ENCODE peak calls at places on chromosomes 5 and 9, in five cellular contexts. V is suprapubic skin, G is H1, K is upper lobe of right lung, Q is left ventricle myocardium inferior. I is an unnamed sample.

GRCh38 chr9:18905033-18905882 is 127.8 kb downstream of the SAXO1 start:
- DNase-seq in V (no peak), G (no peak), K (no peak), Q (no peak), I (no peak)

GRCh38 chr9:95980262-95981125 is 105.0 kb downstream of the ERCC6L2 start:
- DNase-seq in V (no peak), G (no peak), K (no peak), Q (no peak), I (no peak)

GRCh38 chr5:52853573-52854163 is 66.0 kb downstream of the ITGA1 start:
- DNase-seq in V (no peak), G (no peak), K (no peak), Q (no peak), I (no peak)

GRCh38 chr9:127972316-127972871 is 8.4 kb downstream of the EEIG1 start:
- DNase-seq in V (no peak), G (no peak), K (no peak), Q (peak; percentile 69), I (no peak)

GRCh38 chr5:56449071-56449470 is 215.9 kb upstream of the ANKRD55 start:
- DNase-seq in V (no peak), G (no peak), K (no peak), Q (no peak), I (no peak)

GRCh38 chr5:40973364-40974004 is 64.2 kb downstream of the C7 start:
- DNase-seq in V (no peak), G (no peak), K (no peak), Q (no peak), I (no peak)

GRCh38 chr5:7364226-7364875 is 31.6 kb upstream of the ADCY2 start:
- DNase-seq in V (no peak), G (no peak), K (no peak), Q (no peak), I (no peak)

GRCh38 chr5:69219939-69220338 is 14.7 kb upstream of the CDK7 start:
- DNase-seq in V (no peak), G (no peak), K (no peak), Q (no peak), I (no peak)

GRCh38 chr9:123217148-123217585 is 51.2 kb downstream of the STRBP start:
- DNase-seq in V (no peak), G (no peak), K (no peak), Q (no peak), I (no peak)

GRCh38 chr9:7976856-7977255 is 177.3 kb upstream of the DMAC1 start:
- DNase-seq in V (no peak), G (no peak), K (no peak), Q (no peak), I (no peak)

GRCh38 chr5:133446440-133446839 is 165.9 kb downstream of the FSTL4 start:
- DNase-seq in V (no peak), G (no peak), K (no peak), Q (no peak), I (no peak)

GRCh38 chr5:55994998-55995914 is 493 bp upstream of the IL6ST start:
- DNase-seq in V (peak; percentile 98), G (peak; percentile 87), K (peak; percentile 99), Q (peak; percentile 99), I (peak; percentile 95)

GRCh38 chr9:97505845-97506244 is 4.4 kb downstream of the TMOD1 start:
- DNase-seq in V (no peak), G (no peak), K (no peak), Q (no peak), I (no peak)

GRCh38 chr5:149799119-149799623 is 69.1 kb downstream of the PPARGC1B start:
- DNase-seq in V (no peak), G (no peak), K (no peak), Q (peak; percentile 63), I (no peak)

DNA sequence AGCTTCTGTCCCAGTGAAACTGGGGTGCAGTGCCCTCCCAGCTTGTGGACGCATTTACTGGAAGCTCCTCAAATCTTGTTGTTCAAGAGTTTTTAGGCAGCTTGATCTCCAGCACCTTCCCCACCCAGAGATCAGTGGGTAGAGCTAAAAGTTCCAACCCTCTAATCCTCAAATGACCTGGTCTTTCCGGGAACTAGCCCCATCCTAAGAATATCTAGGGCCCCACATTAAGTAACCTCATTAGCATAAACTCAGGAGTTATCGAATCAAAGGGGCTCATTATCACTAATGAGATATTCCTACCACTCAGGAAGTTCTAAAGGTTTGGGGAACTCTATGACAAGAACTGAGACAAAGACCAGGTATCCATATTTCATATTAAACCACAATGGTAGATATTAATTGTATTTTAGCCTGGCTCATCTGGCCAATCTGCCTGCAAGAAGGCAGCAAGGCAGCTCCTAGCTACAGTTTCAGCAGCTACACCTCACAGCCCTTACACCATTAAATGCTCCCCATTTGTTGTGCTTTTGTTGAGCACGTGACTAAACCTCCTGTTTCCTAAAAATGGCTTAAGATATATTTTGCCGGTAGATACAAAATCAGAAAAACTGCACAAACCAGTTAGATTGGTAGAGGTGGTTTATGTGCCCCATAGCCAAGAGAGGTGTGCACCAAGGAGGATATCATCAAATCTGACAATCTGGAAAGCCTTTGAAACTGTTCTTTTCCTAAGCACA is 24.6 kb upstream of the SLC22A5 start:
- DNase-seq in V (no peak), G (no peak), K (no peak), Q (no peak), I (no peak)
- H3K36me3 ChIP-seq in V (peaks cover 12% of the 10 kb centered on the region), G (no peaks in the 10 kb centered on the region), K (no peaks in the 10 kb centered on the region), Q (peaks cover 19% of the 10 kb centered on the region), I (no peaks in the 10 kb centered on the region)

GRCh38 chr9:545480-545879 is 296.0 kb upstream of the DMRT1 start:
- DNase-seq in V (no peak), G (no peak), K (no peak), Q (peak; percentile 42), I (no peak)

GRCh38 chr9:546235-546634 is 295.3 kb upstream of the DMRT1 start:
- DNase-seq in V (no peak), G (no peak), K (no peak), Q (no peak), I (no peak)

GRCh38 chr9:549425-549997 is 292.0 kb upstream of the DMRT1 start:
- DNase-seq in V (no peak), G (no peak), K (no peak), Q (no peak), I (no peak)

GRCh38 chr9:546797-547223 is 294.7 kb upstream of the DMRT1 start:
- DNase-seq in V (no peak), G (no peak), K (no peak), Q (no peak), I (no peak)

GRCh38 chr9:547309-547708 is 294.2 kb upstream of the DMRT1 start:
- DNase-seq in V (no peak), G (no peak), K (no peak), Q (no peak), I (no peak)
- H3K4me3 ChIP-seq in V (no peak overlapping the region), G (no peak overlapping the region), K (no peak overlapping the region), Q (peak overlapping the region; percentile 54), I (no peak overlapping the region)

GRCh38 chr5:16464664-16465543 is 696 bp downstream of the ZNF622 start:
- DNase-seq in V (peak; percentile 64), G (no peak), K (peak; percentile 64), Q (no peak), I (no peak)
- H3K4me1 ChIP-seq in V (peaks cover 57% of the 10 kb centered on the region), G (peaks cover 3% of the 10 kb centered on the region), K (peaks cover 62% of the 10 kb centered on the region), Q (peaks cover 95% of the 10 kb centered on the region), I (peaks cover 9% of the 10 kb centered on the region)

DNA sequence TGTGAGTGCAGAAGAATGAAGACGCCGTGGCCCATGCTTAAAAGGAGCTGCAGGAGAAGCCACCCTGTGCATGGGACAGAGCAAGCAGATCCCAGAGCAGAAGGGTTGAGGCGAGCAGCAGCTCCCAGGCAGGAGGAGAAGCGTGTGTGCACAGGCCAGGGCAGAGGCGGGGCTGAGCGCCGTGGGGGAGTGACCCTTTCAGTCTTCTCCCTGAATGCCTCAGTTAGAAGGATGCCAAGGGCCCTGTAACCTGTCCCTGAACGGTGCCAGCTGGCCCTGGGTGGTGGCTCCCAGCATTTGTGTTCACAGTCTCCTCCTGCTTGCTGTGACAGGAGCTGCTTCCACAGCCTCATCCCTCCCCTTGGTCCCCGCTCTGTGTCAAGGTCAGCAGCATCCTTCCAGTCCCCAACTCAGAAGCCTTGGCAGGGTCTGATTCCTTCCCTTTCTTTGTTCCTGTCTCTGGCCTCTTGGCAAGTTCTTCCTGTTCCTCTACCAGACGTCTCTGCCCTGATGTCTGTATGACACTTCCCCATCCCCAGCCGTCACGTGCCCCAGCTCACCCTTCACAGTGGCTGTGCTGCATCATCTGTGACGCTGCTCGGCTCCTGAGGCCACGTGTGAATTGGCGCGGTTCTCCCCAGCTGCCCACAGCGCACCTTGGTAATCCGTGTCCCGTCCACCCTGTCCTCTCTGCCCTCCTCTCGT is 5.2 kb downstream of the EXOC3 start:
- DNase-seq in V (peak; percentile 77), G (no peak), K (peak; percentile 83), Q (peak; percentile 55), I (no peak)
- H3K36me3 ChIP-seq in V (peaks cover 61% of the 10 kb centered on the region), G (peaks cover 15% of the 10 kb centered on the region), K (peaks cover 64% of the 10 kb centered on the region), Q (peaks cover 64% of the 10 kb centered on the region), I (peaks cover 43% of the 10 kb centered on the region)

DNA sequence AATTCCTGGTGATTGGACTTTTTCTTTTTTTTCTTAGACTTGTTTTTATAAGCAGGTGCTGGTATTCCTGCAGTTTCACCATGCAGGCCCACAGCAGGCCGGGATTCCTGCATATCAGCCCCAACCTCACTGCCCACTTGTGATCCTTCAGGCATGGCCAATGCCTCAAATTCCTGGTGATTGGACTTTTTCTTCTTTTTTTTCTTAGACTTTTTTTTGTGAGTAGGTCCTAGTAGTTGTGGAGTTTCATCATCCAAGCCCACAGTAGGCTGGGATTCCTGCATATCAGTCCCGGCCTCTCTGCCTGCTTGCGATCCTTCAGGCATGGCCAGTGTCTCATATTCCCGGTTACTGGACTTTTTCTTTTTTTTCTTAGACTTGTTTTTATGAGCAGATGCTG is 4.8 kb downstream of the TTF1 start:
- DNase-seq in V (no peak), G (no peak), K (no peak), Q (no peak), I (no peak)
- H3K4me3 ChIP-seq in V (no peak overlapping the region), G (no peak overlapping the region), K (no peak overlapping the region), Q (no peak overlapping the region), I (no peak overlapping the region)

GRCh38 chr5:173238312-173239232 is 3.6 kb upstream of the NKX2-5 start:
- DNase-seq in V (no peak), G (no peak), K (no peak), Q (no peak), I (no peak)

GRCh38 chr5:173236531-173237501 is 1.8 kb upstream of the NKX2-5 start:
- DNase-seq in V (no peak), G (no peak), K (no peak), Q (no peak), I (no peak)

GRCh38 chr5:173235499-173236394 is 741 bp upstream of the NKX2-5 start:
- DNase-seq in V (no peak), G (no peak), K (no peak), Q (no peak), I (no peak)

GRCh38 chr5:173239233-173239593 is 4.2 kb upstream of the NKX2-5 start:
- DNase-seq in V (no peak), G (no peak), K (no peak), Q (no peak), I (no peak)

DNA sequence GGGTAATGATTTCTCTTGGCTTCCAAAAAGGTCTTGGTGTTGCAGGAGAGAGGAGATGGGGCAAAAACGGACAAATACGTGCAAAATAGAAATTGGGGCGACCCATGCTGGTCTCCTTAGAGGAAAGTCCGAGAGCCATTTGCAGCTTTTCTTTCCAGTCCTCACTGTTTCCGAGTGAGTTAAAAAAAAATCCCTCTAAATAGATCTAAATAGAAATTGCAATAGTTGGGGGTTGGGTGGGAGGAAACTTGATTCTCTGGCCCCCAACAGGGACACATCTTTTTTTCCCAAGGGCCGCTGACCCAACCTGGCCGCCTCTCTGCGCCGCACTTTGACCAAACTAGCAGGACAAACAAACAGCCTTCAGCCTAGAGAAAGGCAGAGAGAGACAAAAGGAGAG is 2.8 kb upstream of the NKX2-5 start:
- DNase-seq in V (no peak), G (no peak), K (no peak), Q (no peak), I (no peak)
- H3K4me1 ChIP-seq in V (peaks cover 46% of the 10 kb centered on the region), G (peaks cover 3% of the 10 kb centered on the region), K (peaks cover 31% of the 10 kb centered on the region), Q (peaks cover 58% of the 10 kb centered on the region), I (peaks cover 5% of the 10 kb centered on the region)